ENCODE peak calls at places on chromosomes 12 and 14, in eight cellular contexts. W is BJ, D is tibial nerve, M is fibroblast of the aortic adventitia, Y is astrocyte of the spinal cord, V is suprapubic skin, T is pancreas, Z is progenitor cell of endocrine pancreas. H is an unnamed sample.

GRCh38 chr14:77296906-77297305 is 23.8 kb downstream of the POMT2 start:
- DNase-seq in W (no peak), D (no peak), M (no peak), Y (no peak), V (no peak), T (no peak), Z (no peak), H (no peak)

GRCh38 chr12:92821142-92821541 is 108.0 kb downstream of the EEA1 start:
- DNase-seq in W (no peak), D (no peak), M (no peak), Y (no peak), V (no peak), T (no peak), Z (no peak), H (no peak)

GRCh38 chr12:94545937-94546771 is 86.5 kb upstream of the CEP83 start:
- DNase-seq in W (no peak), D (no peak), M (peak), Y (peak), V (no peak), T (peak), Z (peak), H (peak)

GRCh38 chr12:48194780-48195179 is 8.3 kb downstream of the OR10AD1 start:
- DNase-seq in W (no peak), D (no peak), M (peak), Y (no peak), V (no peak), T (no peak), Z (no peak), H (peak)

GRCh38 chr12:12428961-12429657 is 72.2 kb downstream of the BORCS5 start:
- DNase-seq in W (no peak), D (no peak), M (no peak), Y (no peak), V (no peak), T (no peak), Z (no peak), H (no peak)

GRCh38 chr14:96165493-96166474 is 38.9 kb upstream of the BDKRB2 start:
- DNase-seq in W (no peak), D (no peak), M (no peak), Y (no peak), V (peak), T (no peak), Z (no peak), H (no peak)

GRCh38 chr12:110858848-110859247 is 12.1 kb downstream of the CCDC63 start:
- DNase-seq in W (no peak), D (no peak), M (no peak), Y (no peak), V (no peak), T (no peak), Z (no peak), H (no peak)

GRCh38 chr12:6281081-6281809 is 29.2 kb upstream of the PLEKHG6 start:
- DNase-seq in W (no peak), D (no peak), M (no peak), Y (no peak), V (peak), T (no peak), Z (no peak), H (no peak)

GRCh38 chr14:70635971-70636595 is 5.6 kb upstream of the TTC9 start:
- DNase-seq in W (no peak), D (no peak), M (no peak), Y (no peak), V (no peak), T (no peak), Z (no peak), H (no peak)

GRCh38 chr12:40622246-40622838 is 69.9 kb upstream of the CNTN1 start:
- DNase-seq in W (no peak), D (peak), M (peak), Y (peak), V (no peak), T (peak), Z (peak), H (peak)

GRCh38 chr14:77988966-77989365 is 181.2 kb upstream of the NRXN3 start:
- DNase-seq in W (peak), D (peak), M (peak), Y (peak), V (no peak), T (no peak), Z (no peak), H (peak)

GRCh38 chr14:69059658-69060648 is 80.9 kb upstream of the ACTN1 start:
- DNase-seq in W (peak), D (no peak), M (peak), Y (peak), V (no peak), T (no peak), Z (no peak), H (peak)

GRCh38 chr14:105854600-105855245 is 328.3 kb downstream of the TMEM121 start:
- DNase-seq in W (no peak), D (no peak), M (no peak), Y (no peak), V (peak), T (no peak), Z (no peak), H (no peak)

GRCh38 chr12:122793685-122794106 is 19.3 kb downstream of the CCDC62 start:
- DNase-seq in W (no peak), D (no peak), M (peak), Y (peak), V (no peak), T (no peak), Z (no peak), H (peak)

GRCh38 chr12:30913323-30913722 is 13.2 kb upstream of the TSPAN11 start:
- DNase-seq in W (no peak), D (no peak), M (no peak), Y (no peak), V (no peak), T (no peak), Z (no peak), H (no peak)

GRCh38 chr12:132827763-132828703 is 636 bp downstream of the GOLGA3 start:
- DNase-seq in W (peak), D (no peak), M (peak), Y (peak), V (no peak), T (peak), Z (peak), H (peak)

GRCh38 chr12:49565956-49566265 is 2.0 kb downstream of the MCRS1 start:
- DNase-seq in W (no peak), D (no peak), M (no peak), Y (no peak), V (no peak), T (no peak), Z (no peak), H (no peak)

GRCh38 chr14:48526307-48526706 is 850.9 kb upstream of the MDGA2 start:
- DNase-seq in W (no peak), D (no peak), M (no peak), Y (no peak), V (no peak), T (no peak), Z (no peak), H (no peak)

GRCh38 chr14:65170768-65171251 is 68.5 kb upstream of the MAX start:
- DNase-seq in W (no peak), D (no peak), M (peak), Y (peak), V (no peak), T (peak), Z (no peak), H (peak)

GRCh38 chr12:114783176-114783575 is 99.2 kb upstream of the TBX3 start:
- DNase-seq in W (no peak), D (no peak), M (no peak), Y (no peak), V (no peak), T (no peak), Z (no peak), H (no peak)

GRCh38 chr12:131675126-131676080 is 35.5 kb upstream of the SFSWAP start:
- DNase-seq in W (no peak), D (no peak), M (no peak), Y (no peak), V (peak), T (no peak), Z (no peak), H (no peak)

GRCh38 chr12:69513297-69513696 is 43.1 kb downstream of the FRS2 start:
- DNase-seq in W (no peak), D (no peak), M (no peak), Y (peak), V (no peak), T (no peak), Z (no peak), H (no peak)

DNA sequence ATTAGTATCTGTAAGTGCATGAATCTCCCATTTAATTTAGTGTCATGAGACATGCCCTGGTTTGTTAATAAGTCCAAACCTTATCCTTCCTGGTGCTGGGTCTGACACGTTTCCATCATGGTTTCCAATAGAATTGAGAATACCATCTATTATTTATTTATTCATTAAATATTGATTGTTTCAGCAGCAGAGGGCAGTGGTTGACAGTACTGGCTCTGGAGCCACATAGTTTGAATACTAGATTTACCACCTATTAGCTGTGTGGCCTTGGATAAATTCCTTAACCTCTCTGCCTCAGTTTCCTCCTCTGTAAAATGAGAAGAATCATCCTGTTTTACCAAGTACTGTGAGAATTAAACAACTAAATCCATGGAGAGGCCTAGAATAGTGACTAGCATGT is 941 bp upstream of the STAB2 start:
- DNase-seq in W (no peak), D (no peak), M (peak), Y (no peak), V (no peak), T (no peak), Z (no peak), H (peak)
- TF ChIP-seq CTCF in W (no peak), D (no peak), M (peak), Y (no peak), V (no peak), T (no peak), Z (no peak), H (peak)

DNA sequence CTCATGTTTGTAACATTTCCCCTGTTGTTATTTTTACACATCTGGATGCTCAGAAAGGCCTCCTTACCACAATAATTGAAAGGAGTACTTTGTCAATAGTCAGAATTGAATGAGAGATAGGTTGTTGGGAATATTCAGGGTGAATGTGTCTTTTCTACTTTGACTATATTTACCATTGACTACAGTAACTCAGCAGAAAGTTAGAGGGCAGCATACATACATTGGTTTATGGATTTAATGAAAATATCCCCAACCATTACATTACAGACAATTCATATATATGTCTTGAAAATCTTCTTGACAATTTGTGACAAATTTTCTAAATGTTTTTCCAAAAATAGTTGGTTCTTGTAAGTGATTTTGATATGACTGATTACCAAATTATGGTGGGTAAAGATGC is 97.7 kb downstream of the NTS start:
- DNase-seq in W (no peak), D (no peak), M (peak), Y (no peak), V (no peak), T (no peak), Z (no peak), H (no peak)
- TF ChIP-seq CTCF in W (no peak), D (no peak), M (peak), Y (peak), V (no peak), T (no peak), Z (no peak), H (no peak)

GRCh38 chr12:64781374-64782029 is 22.3 kb upstream of the GNS start:
- DNase-seq in W (no peak), D (no peak), M (no peak), Y (no peak), V (no peak), T (peak), Z (no peak), H (no peak)
- TF ChIP-seq CTCF in W (no peak), D (no peak), M (no peak), Y (no peak), V (no peak), T (no peak), Z (no peak), H (no peak)

GRCh38 chr12:61308220-61308619 is 952.0 kb upstream of the USP15 start:
- DNase-seq in W (no peak), D (no peak), M (no peak), Y (no peak), V (no peak), T (no peak), Z (no peak), H (no peak)

GRCh38 chr12:61311413-61311812 is 948.8 kb upstream of the USP15 start:
- DNase-seq in W (no peak), D (no peak), M (no peak), Y (no peak), V (no peak), T (no peak), Z (no peak), H (no peak)
- TF ChIP-seq CTCF in W (no peak), D (no peak), M (no peak), Y (no peak), V (no peak), T (no peak), Z (no peak), H (no peak)

GRCh38 chr12:104681012-104681690 is 224.4 kb downstream of the CHST11 start:
- DNase-seq in W (no peak), D (no peak), M (no peak), Y (no peak), V (no peak), T (no peak), Z (no peak), H (no peak)

GRCh38 chr12:104680506-104680905 is 223.8 kb downstream of the CHST11 start:
- DNase-seq in W (no peak), D (no peak), M (no peak), Y (no peak), V (no peak), T (no peak), Z (no peak), H (no peak)

GRCh38 chr12:104682790-104683279 is 226.1 kb downstream of the CHST11 start:
- DNase-seq in W (no peak), D (no peak), M (no peak), Y (no peak), V (no peak), T (no peak), Z (no peak), H (no peak)

GRCh38 chr12:104677441-104678089 is 220.8 kb downstream of the CHST11 start:
- DNase-seq in W (no peak), D (no peak), M (no peak), Y (no peak), V (no peak), T (no peak), Z (no peak), H (no peak)

GRCh38 chr12:104680070-104680469 is 223.3 kb downstream of the CHST11 start:
- DNase-seq in W (no peak), D (no peak), M (no peak), Y (peak), V (no peak), T (no peak), Z (no peak), H (no peak)
- TF ChIP-seq CTCF in W (peak), D (no peak), M (peak), Y (peak), V (no peak), T (no peak), Z (no peak), H (peak)

DNA sequence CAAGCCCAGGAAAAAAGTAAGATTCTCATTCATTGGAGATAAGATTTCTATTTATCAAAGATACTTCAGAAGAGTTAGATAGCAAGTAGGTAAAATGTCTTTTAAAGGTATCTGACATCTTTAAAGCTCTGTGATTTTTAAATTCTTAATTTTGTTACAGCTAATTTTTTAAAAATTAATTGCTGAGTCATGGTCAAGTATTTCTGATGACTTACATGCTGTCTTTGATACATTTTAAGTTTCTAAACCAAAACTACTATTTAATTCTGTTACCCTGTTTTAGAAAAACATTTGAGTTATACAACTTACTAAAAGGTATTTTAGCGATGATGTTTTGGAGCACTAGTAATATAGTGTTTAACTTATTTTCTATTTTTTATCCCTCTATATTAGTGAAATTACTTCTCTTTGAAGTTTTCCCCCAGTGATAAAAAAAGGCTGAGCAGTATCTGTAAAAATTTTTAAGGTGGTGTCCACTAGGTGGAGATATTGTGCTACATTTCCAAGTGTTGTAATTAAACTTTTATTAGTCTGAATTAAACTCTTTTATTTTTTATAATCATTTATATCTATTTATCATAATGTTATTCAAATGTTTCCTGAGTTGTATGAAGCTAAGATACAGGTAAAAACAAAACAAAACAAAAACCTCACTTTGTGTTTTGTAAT is 11.5 kb downstream of the ALG10 start:
- DNase-seq in W (no peak), D (no peak), M (peak), Y (peak), V (no peak), T (no peak), Z (no peak), H (peak)
- TF ChIP-seq CTCF in W (peak), D (peak), M (peak), Y (peak), V (peak), T (peak), Z (peak), H (peak)

DNA sequence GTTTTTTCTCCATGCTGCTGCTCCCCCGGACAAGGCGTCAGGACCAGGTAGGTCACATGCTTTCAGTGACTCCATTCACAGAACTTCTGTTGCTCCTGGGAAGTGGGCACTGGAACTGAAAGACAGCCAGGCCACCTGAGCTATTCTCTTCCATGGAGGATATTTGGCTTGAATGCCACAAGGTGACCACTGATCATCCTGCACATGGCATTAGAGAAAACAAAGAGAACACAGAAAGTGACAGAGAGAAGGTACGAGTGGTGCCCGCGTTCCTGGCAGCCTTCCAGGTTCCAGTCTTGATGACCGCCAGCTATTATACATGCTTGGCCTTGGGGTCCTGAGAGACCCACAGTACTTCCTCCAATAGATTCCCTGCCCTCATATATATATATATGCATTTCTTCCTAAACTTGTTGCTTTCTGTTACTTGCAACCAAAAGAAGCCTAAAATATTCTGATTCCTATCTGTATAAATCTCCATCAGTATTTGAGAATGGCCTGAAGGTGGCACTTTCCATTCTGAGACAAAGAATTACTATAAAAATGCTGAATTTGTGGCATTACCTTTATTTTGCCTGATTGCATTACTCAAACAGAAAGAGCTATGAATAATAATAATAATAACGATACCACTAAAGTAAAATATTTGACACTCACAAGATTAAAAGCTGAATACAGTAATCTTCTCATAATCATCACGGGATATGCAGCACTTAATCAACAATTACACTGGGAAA is 174.9 kb downstream of the FOXN3 start:
- DNase-seq in W (no peak), D (no peak), M (no peak), Y (no peak), V (no peak), T (no peak), Z (no peak), H (no peak)
- TF ChIP-seq CTCF in W (no peak), D (no peak), M (no peak), Y (no peak), V (no peak), T (no peak), Z (no peak), H (no peak)

DNA sequence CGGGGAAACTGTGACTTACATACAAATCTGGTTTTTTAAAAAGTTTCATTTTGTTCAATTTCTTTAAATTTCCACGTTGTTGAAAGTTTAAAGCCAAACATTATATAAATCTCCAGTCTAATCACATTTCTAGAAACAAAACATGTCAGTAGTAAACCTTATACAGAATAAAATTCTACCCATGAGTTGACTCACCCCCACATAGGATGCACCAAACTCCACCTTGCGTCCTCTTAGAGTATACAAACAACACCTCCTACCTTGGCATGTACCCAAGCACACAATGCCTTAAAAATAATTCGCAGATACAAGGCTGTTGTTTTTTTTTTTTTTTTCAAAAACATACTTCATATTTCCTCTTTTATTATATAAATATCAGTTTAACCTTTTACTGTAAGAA is 3.4 kb downstream of the FBXL14 start:
- DNase-seq in W (no peak), D (no peak), M (no peak), Y (peak), V (no peak), T (no peak), Z (no peak), H (peak)
- TF ChIP-seq CTCF in W (no peak), D (no peak), M (peak), Y (peak), V (no peak), T (no peak), Z (no peak), H (peak)